ENCODE peak calls at places on chromosomes 13 and 19, in ten cellular contexts. R, I, D, U, K, C, L, P, Q and Z are unnamed samples.

GRCh38 chr19:14536926-14537692 is 7.7 kb downstream of the TECR start:
- DNase-seq in L (peak; percentile 57), R (peak; percentile 74), U (no peak), Q (peak; percentile 90), P (peak; percentile 84), D (peak; percentile 61), I (no peak), C (no peak), K (no peak), Z (peak; percentile 83)

GRCh38 chr13:110524484-110525254 is 36.9 kb downstream of the RAB20 start:
- DNase-seq in Q (peak; percentile 76), D (no peak), P (no peak), R (peak; percentile 85), I (no peak), C (no peak), L (no peak), K (no peak), U (peak; percentile 28), Z (no peak)

GRCh38 chr19:33809960-33810359 is 13.3 kb downstream of the KCTD15 start:
- DNase-seq in D (no peak), I (no peak), K (no peak), P (no peak), L (no peak), R (no peak), C (no peak), Q (no peak), U (no peak), Z (no peak)

GRCh38 chr19:44677019-44677809 is 5.9 kb downstream of the CEACAM19 start:
- DNase-seq in U (no peak), L (peak; percentile 68), I (no peak), K (no peak), R (no peak), P (peak; percentile 70), C (no peak), D (peak; percentile 69), Q (no peak), Z (no peak)

GRCh38 chr13:20418953-20419352 is 106.7 kb downstream of the CRYL1 start:
- DNase-seq in U (no peak), Q (no peak), P (no peak), R (no peak), C (no peak), L (no peak), K (no peak), I (no peak), D (no peak), Z (no peak)

GRCh38 chr19:13090511-13091231 is 12.0 kb downstream of the LYL1 start:
- DNase-seq in C (no peak), Q (no peak), R (no peak), P (no peak), L (peak; percentile 77), D (no peak), K (peak; percentile 21), U (no peak), I (no peak), Z (no peak)

GRCh38 chr19:37941820-37942515 is 35.0 kb downstream of the SIPA1L3 start:
- DNase-seq in I (no peak), U (no peak), P (no peak), L (no peak), K (no peak), D (no peak), R (no peak), Q (no peak), C (no peak), Z (no peak)

GRCh38 chr13:69616398-69616797 is 491.2 kb upstream of the ATXN8OS start:
- DNase-seq in R (no peak), L (no peak), U (no peak), C (no peak), Q (no peak), K (no peak), P (no peak), I (no peak), D (no peak), Z (no peak)

GRCh38 chr13:25377244-25377962 is 5.6 kb downstream of the ATP8A2 start:
- DNase-seq in C (no peak), L (no peak), R (no peak), Q (no peak), U (no peak), D (no peak), P (no peak), I (no peak), K (no peak), Z (no peak)

GRCh38 chr19:11088508-11089253 is 582 bp upstream of the LDLR start:
- DNase-seq in P (no peak), D (peak; percentile 60), K (no peak), Q (no peak), R (no peak), L (no peak), U (no peak), C (no peak), I (no peak), Z (no peak)